ENCODE peak calls at places on chromosomes 1 and 21, in five cellular contexts. R, P, F, D and B are unnamed samples.

GRCh38 chr1:99935534-99935933 is 34.3 kb upstream of the SLC35A3 start:
- DNase-seq in R (no peak), P (no peak), F (no peak), D (no peak), B (no peak)

GRCh38 chr1:19892129-19892528 is 9.9 kb downstream of the OTUD3 start:
- DNase-seq in F (no peak), R (no peak), P (no peak), D (no peak), B (no peak)

GRCh38 chr21:35461700-35462099 is 412.6 kb upstream of the RUNX1 start:
- DNase-seq in R (no peak), D (no peak), P (no peak), F (no peak), B (no peak)

GRCh38 chr1:59601032-59601431 is 213.7 kb upstream of the HOOK1 start:
- DNase-seq in R (no peak), P (no peak), D (peak), F (peak), B (peak)

GRCh38 chr1:223216482-223217205 is 73.6 kb upstream of the TLR5 start:
- DNase-seq in P (no peak), F (no peak), D (no peak), R (no peak), B (no peak)

GRCh38 chr1:58887059-58887458 is 103.2 kb upstream of the JUN start:
- DNase-seq in P (no peak), R (no peak), F (no peak), D (no peak), B (peak)

GRCh38 chr1:30929135-30929889 is 20.8 kb upstream of the SDC3 start:
- DNase-seq in P (peak), F (no peak), D (peak), R (peak), B (no peak)

GRCh38 chr1:76015478-76016103 is 59.0 kb upstream of the ST6GALNAC3 start:
- DNase-seq in R (no peak), F (no peak), D (no peak), P (no peak), B (no peak)

GRCh38 chr1:147892731-147893214 is 9.8 kb upstream of the GJA8 start:
- DNase-seq in P (peak), D (no peak), R (no peak), F (no peak), B (no peak)

GRCh38 chr1:229114315-229114714 is 156.6 kb upstream of the RAB4A start:
- DNase-seq in R (no peak), F (no peak), P (no peak), D (no peak), B (no peak)

GRCh38 chr1:206021796-206022365 is 1.8 kb downstream of the CTSE start:
- DNase-seq in F (no peak), R (no peak), D (no peak), P (peak), B (no peak)

GRCh38 chr1:175801979-175802378 is 58.6 kb upstream of the TNR start:
- DNase-seq in D (no peak), F (no peak), P (no peak), R (no peak), B (no peak)

GRCh38 chr1:166114419-166114818 is 52.4 kb downstream of the FAM78B start:
- DNase-seq in D (no peak), R (no peak), P (no peak), F (no peak), B (no peak)

GRCh38 chr1:226986496-226987178 is 46.5 kb downstream of the COQ8A start:
- DNase-seq in D (no peak), R (no peak), P (no peak), F (no peak), B (no peak)

GRCh38 chr1:204450461-204451257 is 39.0 kb upstream of the PPP1R15B start:
- DNase-seq in D (peak), F (peak), R (no peak), P (no peak), B (no peak)

GRCh38 chr1:180533571-180533987 is 25.2 kb upstream of the OVAAL start:
- DNase-seq in P (peak), R (peak), F (peak), D (peak), B (peak)

GRCh38 chr1:92881391-92881790 is 49.6 kb downstream of the RPL5 start:
- DNase-seq in F (no peak), R (no peak), D (no peak), P (no peak), B (no peak)

GRCh38 chr1:147504801-147505303 is 36.4 kb upstream of the BCL9 start:
- DNase-seq in P (peak), D (no peak), R (no peak), F (no peak), B (no peak)

GRCh38 chr1:199404191-199404590 is 623.3 kb upstream of the NR5A2 start:
- DNase-seq in P (peak), F (no peak), R (no peak), D (no peak), B (no peak)

GRCh38 chr1:200028586-200029034 is 1.1 kb downstream of the NR5A2 start:
- DNase-seq in P (no peak), D (no peak), F (no peak), R (no peak), B (no peak)

GRCh38 chr1:3911981-3912808 is 12.1 kb upstream of the C1orf174 start:
- DNase-seq in D (peak), P (no peak), F (no peak), R (no peak), B (no peak)
- H3K27ac ChIP-seq in D (no peak), P (no peak), F (no peak), R (no peak), B (no peak)

DNA sequence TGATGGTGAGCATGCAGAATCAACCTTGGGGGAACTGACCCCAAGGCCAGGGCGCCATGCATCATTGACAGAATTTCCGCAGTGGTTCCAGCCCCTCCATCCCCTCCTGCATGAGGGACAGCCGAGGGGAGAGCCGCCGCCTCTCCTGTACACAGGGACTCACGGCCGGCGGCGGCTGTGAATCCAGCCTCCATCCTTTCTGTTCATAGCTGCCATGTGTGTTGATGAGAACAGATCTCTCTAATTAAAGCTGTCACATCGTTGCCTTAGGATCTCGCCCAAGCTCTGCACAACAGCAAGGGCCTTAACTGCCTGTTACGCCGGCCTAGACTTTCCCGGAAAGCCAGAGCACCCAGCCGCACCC is 151.7 kb downstream of the NPHP4 start:
- DNase-seq in P (no peak), D (no peak), R (peak), F (no peak), B (no peak)
- H3K4me3 ChIP-seq in P (no peak), D (no peak), R (no peak), F (no peak), B (no peak)

GRCh38 chr1:1899266-1899966 is 8.5 kb upstream of the GNB1 start:
- DNase-seq in P (no peak), F (no peak), D (no peak), R (no peak), B (no peak)
- TF ChIP-seq CTCF in P (peak), F (no peak), D (no peak), R (no peak), B (no peak)

GRCh38 chr1:162985816-162986215 is 83.3 kb upstream of the RGS4 start:
- DNase-seq in F (no peak), R (no peak), D (no peak), P (peak), B (no peak)
- H3K27ac ChIP-seq in F (no peak), R (no peak), D (no peak), P (peak), B (no peak)

GRCh38 chr1:32250893-32251716 is at the start of gene LCK:
- DNase-seq in F (no peak), P (no peak), D (peak), R (no peak), B (no peak)

GRCh38 chr1:32249831-32250525 is 1.1 kb upstream of the LCK start:
- DNase-seq in R (no peak), P (no peak), D (peak), F (peak), B (no peak)

GRCh38 chr1:32246888-32247273 is at the start of gene FAM167B:
- DNase-seq in P (no peak), R (no peak), F (peak), D (peak), B (peak)

GRCh38 chr1:32247983-32248889 is 1.2 kb downstream of the FAM167B start:
- DNase-seq in R (peak), F (peak), D (peak), P (peak), B (peak)

GRCh38 chr1:32247452-32247851 is 430 bp downstream of the FAM167B start:
- DNase-seq in D (no peak), F (peak), P (no peak), R (no peak), B (no peak)
- H3K4me3 ChIP-seq in D (no peak), F (peak), P (no peak), R (no peak), B (no peak)